ENCODE peak calls at places on chromosomes 13 and 19, in four cellular contexts. T is EL; K is activated CD4-positive, alpha-beta T cell treated with anti-CD3 and anti-CD28 coated beads for 36 hours; R is neural crest cell. Z is an unnamed sample.

GRCh38 chr13:76732367-76732766 is 153.8 kb downstream of the KCTD12 start:
- DNase-seq in T (no peak), K (no peak), R (no peak), Z (no peak)

GRCh38 chr13:97043302-97043701 is 49.0 kb upstream of the OXGR1 start:
- DNase-seq in R (no peak), K (no peak), T (peak; percentile 16), Z (no peak)

GRCh38 chr19:6533000-6533328 is 2.1 kb downstream of the TNFSF9 start:
- DNase-seq in R (no peak), T (no peak), K (no peak), Z (no peak)

GRCh38 chr19:15280915-15281683 is 48.9 kb upstream of the EPHX3 start:
- DNase-seq in K (no peak), T (peak; percentile 86), R (no peak), Z (no peak)

GRCh38 chr13:30341815-30342570 is 34.6 kb upstream of the KATNAL1 start:
- DNase-seq in R (no peak), K (no peak), T (peak; percentile 93), Z (peak; percentile 7)

GRCh38 chr19:44182145-44182544 is 17.2 kb downstream of the ZNF226 start:
- DNase-seq in T (no peak), K (no peak), R (no peak), Z (no peak)

GRCh38 chr13:28313579-28313978 is 175.2 kb downstream of the PAN3 start:
- DNase-seq in K (peak; percentile 55), R (no peak), T (peak; percentile 59), Z (no peak)

GRCh38 chr13:50911051-50911690 is 1.6 kb downstream of the RNASEH2B start:
- DNase-seq in T (peak; percentile 15), K (no peak), R (no peak), Z (peak; percentile 55)

GRCh38 chr13:22053053-22053452 is 382.2 kb downstream of the FGF9 start:
- DNase-seq in T (no peak), K (no peak), R (no peak), Z (no peak)

GRCh38 chr19:49512970-49513745 is 697 bp downstream of the FCGRT start:
- DNase-seq in T (peak; percentile 27), K (peak; percentile 55), R (no peak), Z (peak; percentile 80)

GRCh38 chr13:32889986-32890565 is 126.1 kb upstream of the KL start:
- DNase-seq in R (no peak), T (peak; percentile 11), K (no peak), Z (no peak)

GRCh38 chr19:43705729-43706128 is 10.1 kb upstream of the IRGC start:
- DNase-seq in T (no peak), R (no peak), K (no peak), Z (no peak)

GRCh38 chr13:40667622-40667978 is 1.2 kb upstream of the FOXO1 start:
- DNase-seq in K (no peak), R (no peak), T (no peak), Z (no peak)

GRCh38 chr19:49488863-49489537 is 1.6 kb downstream of the RPL13A start:
- DNase-seq in T (peak; percentile 15), R (no peak), K (peak; percentile 8), Z (no peak)

GRCh38 chr13:113929628-113930615 is 44.0 kb downstream of the C13orf46 start:
- DNase-seq in T (no peak), K (peak; percentile 2), R (no peak), Z (no peak)